ENCODE peak calls at places on chromosomes 4 and X, in four cellular contexts. One of them, this sample, is unnamed. For H3K9me3, the result is how much of the 10 kb centered on the place peaks cover.

GRCh38 chr4:60934896-60935295 is 265.2 kb upstream of the ADGRL3 start:
- DNase-seq in HepG2: no peak
- DNase-seq in GM12878: no peak
- DNase-seq in H1: no peak
- DNase-seq in this sample: no peak

GRCh38 chrX:46376246-46376885 is 168.9 kb downstream of the ZNF674 start:
- DNase-seq in HepG2: peak
- DNase-seq in H1: no peak
- DNase-seq in GM12878: no peak
- DNase-seq in this sample: peak

GRCh38 chr4:148716361-148717063 is 274.3 kb upstream of the NR3C2 start:
- DNase-seq in HepG2: no peak
- DNase-seq in GM12878: no peak
- DNase-seq in H1: no peak
- DNase-seq in this sample: peak

GRCh38 chr4:140300271-140300970 is 73.0 kb upstream of the SCOC start:
- DNase-seq in GM12878: no peak
- DNase-seq in HepG2: no peak
- DNase-seq in H1: peak
- DNase-seq in this sample: no peak

GRCh38 chr4:18342847-18343246 is 321.3 kb upstream of the LCORL start:
- DNase-seq in GM12878: no peak
- DNase-seq in HepG2: no peak
- DNase-seq in H1: no peak
- DNase-seq in this sample: no peak

GRCh38 chr4:5784960-5785611 is 74.1 kb downstream of the EVC start:
- DNase-seq in GM12878: no peak
- DNase-seq in HepG2: no peak
- DNase-seq in H1: peak
- DNase-seq in this sample: no peak

GRCh38 chr4:32440391-32440790 is 1720.2 kb downstream of the PCDH7 start:
- DNase-seq in GM12878: no peak
- DNase-seq in HepG2: no peak
- DNase-seq in H1: no peak
- DNase-seq in this sample: no peak

GRCh38 chr4:110352670-110353442 is 123.1 kb upstream of the ENPEP start:
- DNase-seq in HepG2: no peak
- DNase-seq in GM12878: no peak
- DNase-seq in H1: no peak
- DNase-seq in this sample: no peak

GRCh38 chrX:72360326-72360725 is 54.6 kb upstream of the CITED1 start:
- DNase-seq in HepG2: no peak
- DNase-seq in H1: no peak
- DNase-seq in GM12878: no peak
- DNase-seq in this sample: no peak

GRCh38 chr4:144579411-144580020 is 66.4 kb upstream of the HHIP start:
- DNase-seq in HepG2: no peak
- DNase-seq in H1: no peak
- DNase-seq in GM12878: no peak
- DNase-seq in this sample: no peak

GRCh38 chrX:25012793-25013592 is 2.8 kb downstream of the ARX start:
- DNase-seq in H1: no peak
- DNase-seq in HepG2: no peak
- DNase-seq in GM12878: no peak
- DNase-seq in this sample: no peak

GRCh38 chrX:148457279-148457678 is 43.1 kb upstream of the AFF2 start:
- DNase-seq in GM12878: no peak
- DNase-seq in HepG2: no peak
- DNase-seq in H1: no peak
- DNase-seq in this sample: no peak

GRCh38 chr4:63620271-63620670 is 789.0 kb downstream of the TECRL start:
- DNase-seq in GM12878: no peak
- DNase-seq in HepG2: no peak
- DNase-seq in H1: no peak
- DNase-seq in this sample: no peak

GRCh38 chrX:54978448-54978847 is 15.5 kb downstream of the PFKFB1 start:
- DNase-seq in GM12878: no peak
- DNase-seq in HepG2: peak
- DNase-seq in H1: no peak
- DNase-seq in this sample: no peak

GRCh38 chr4:88318751-88319350 is 34.5 kb upstream of the PPM1K start:
- DNase-seq in HepG2: no peak
- DNase-seq in GM12878: no peak
- DNase-seq in H1: peak
- DNase-seq in this sample: no peak

GRCh38 chr4:3473251-3473942 is 10.3 kb downstream of the DOK7 start:
- DNase-seq in GM12878: no peak
- DNase-seq in HepG2: no peak
- DNase-seq in H1: no peak
- DNase-seq in this sample: no peak

GRCh38 chr4:171433674-171434073 is 379.5 kb upstream of the GALNTL6 start:
- DNase-seq in HepG2: no peak
- DNase-seq in GM12878: no peak
- DNase-seq in H1: no peak
- DNase-seq in this sample: no peak

GRCh38 chr4:72394264-72394663 is 174.8 kb downstream of the ADAMTS3 start:
- DNase-seq in HepG2: no peak
- DNase-seq in H1: no peak
- DNase-seq in GM12878: no peak
- DNase-seq in this sample: peak

GRCh38 chrX:53631156-53631555 is 55.4 kb downstream of the HUWE1 start:
- DNase-seq in GM12878: no peak
- DNase-seq in H1: no peak
- DNase-seq in HepG2: no peak
- DNase-seq in this sample: no peak

GRCh38 chr4:20195071-20195885 is 56.4 kb upstream of the SLIT2 start:
- DNase-seq in GM12878: no peak
- DNase-seq in H1: no peak
- DNase-seq in HepG2: no peak
- DNase-seq in this sample: no peak

GRCh38 chr4:182923376-182923775 is 6.2 kb upstream of the DCTD start:
- DNase-seq in H1: no peak
- DNase-seq in HepG2: no peak
- DNase-seq in GM12878: no peak
- DNase-seq in this sample: no peak

GRCh38 chr4:96912731-96913130 is 1072.8 kb downstream of the PDHA2 start:
- DNase-seq in HepG2: no peak
- DNase-seq in GM12878: no peak
- DNase-seq in H1: no peak
- DNase-seq in this sample: no peak

GRCh38 chr4:654526-654845 is 19.6 kb downstream of the ATP5ME start:
- DNase-seq in HepG2: no peak
- DNase-seq in H1: no peak
- DNase-seq in GM12878: no peak
- DNase-seq in this sample: no peak

GRCh38 chrX:9285342-9285771 is 179.5 kb upstream of the TBL1X start:
- DNase-seq in HepG2: no peak
- DNase-seq in H1: no peak
- DNase-seq in GM12878: no peak
- DNase-seq in this sample: no peak

GRCh38 chrX:120302434-120302833 is 8.8 kb downstream of the TMEM255A start:
- DNase-seq in H1: no peak
- DNase-seq in GM12878: peak
- DNase-seq in HepG2: no peak
- DNase-seq in this sample: peak

GRCh38 chrX:79263550-79263949 is 103.6 kb downstream of the ITM2A start:
- DNase-seq in H1: no peak
- DNase-seq in GM12878: no peak
- DNase-seq in HepG2: no peak
- DNase-seq in this sample: no peak

GRCh38 chr4:123744664-123745290 is 348.2 kb downstream of the SPRY1 start:
- DNase-seq in HepG2: peak
- DNase-seq in H1: no peak
- DNase-seq in GM12878: no peak
- DNase-seq in this sample: no peak

GRCh38 chr4:89482248-89482647 is 174.6 kb upstream of the GPRIN3 start:
- DNase-seq in H1: no peak
- DNase-seq in GM12878: no peak
- DNase-seq in HepG2: peak
- DNase-seq in this sample: peak

GRCh38 chr4:75948822-75949444 is 8.1 kb upstream of the NAAA start:
- DNase-seq in HepG2: no peak
- DNase-seq in H1: no peak
- DNase-seq in GM12878: no peak
- DNase-seq in this sample: no peak

GRCh38 chr4:75953509-75953908 is 12.7 kb upstream of the NAAA start:
- DNase-seq in H1: no peak
- DNase-seq in GM12878: no peak
- DNase-seq in HepG2: no peak
- DNase-seq in this sample: no peak

GRCh38 chr4:75950416-75950815 is 9.6 kb upstream of the NAAA start:
- DNase-seq in HepG2: no peak
- DNase-seq in H1: no peak
- DNase-seq in GM12878: no peak
- DNase-seq in this sample: no peak
- TF ChIP-seq SUZ12 in HepG2: no peak
- TF ChIP-seq SUZ12 in H1: no peak
- TF ChIP-seq SUZ12 in GM12878: no peak
- TF ChIP-seq SUZ12 in this sample: no peak

DNA sequence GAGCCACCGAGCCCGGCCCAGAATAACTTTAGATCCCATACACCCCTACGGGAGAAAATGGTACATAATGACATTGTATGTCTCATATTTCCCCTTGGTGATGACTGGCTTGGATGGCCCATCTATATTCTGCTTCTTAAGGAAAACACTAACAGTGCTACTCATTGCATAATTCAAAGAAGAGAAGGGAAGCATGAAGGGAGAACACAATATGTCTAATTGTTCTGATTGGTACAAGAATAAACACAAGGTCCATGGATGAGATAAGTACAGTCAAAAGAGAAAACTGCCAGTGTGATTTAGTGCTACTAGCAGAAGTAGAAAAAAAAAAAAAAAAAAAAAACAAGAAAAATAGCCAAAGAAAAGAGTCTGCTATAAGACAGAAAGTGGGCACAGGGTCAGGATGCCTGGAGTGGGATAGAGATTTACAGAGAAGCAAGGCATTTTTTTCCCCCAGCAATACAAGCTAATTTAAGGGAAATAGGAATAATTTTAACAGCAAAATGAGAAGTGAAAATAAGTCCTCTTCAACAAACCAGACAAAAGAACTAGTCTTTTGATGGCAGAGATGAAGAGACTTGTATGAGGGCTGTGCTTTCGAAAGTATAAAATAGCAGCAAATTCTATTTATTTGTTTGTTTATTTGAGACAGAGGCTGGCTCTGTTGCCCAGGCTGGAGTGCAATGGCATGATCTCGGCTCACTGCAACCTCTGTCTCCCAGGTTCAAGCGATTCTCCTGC is 96.5 kb upstream of the MAP3K15 start:
- DNase-seq in HepG2: no peak
- DNase-seq in GM12878: no peak
- DNase-seq in H1: no peak
- DNase-seq in this sample: no peak
- H3K9me3 ChIP-seq in HepG2: under half
- H3K9me3 ChIP-seq in GM12878: under half
- H3K9me3 ChIP-seq in H1: under half
- H3K9me3 ChIP-seq in this sample: under half

DNA sequence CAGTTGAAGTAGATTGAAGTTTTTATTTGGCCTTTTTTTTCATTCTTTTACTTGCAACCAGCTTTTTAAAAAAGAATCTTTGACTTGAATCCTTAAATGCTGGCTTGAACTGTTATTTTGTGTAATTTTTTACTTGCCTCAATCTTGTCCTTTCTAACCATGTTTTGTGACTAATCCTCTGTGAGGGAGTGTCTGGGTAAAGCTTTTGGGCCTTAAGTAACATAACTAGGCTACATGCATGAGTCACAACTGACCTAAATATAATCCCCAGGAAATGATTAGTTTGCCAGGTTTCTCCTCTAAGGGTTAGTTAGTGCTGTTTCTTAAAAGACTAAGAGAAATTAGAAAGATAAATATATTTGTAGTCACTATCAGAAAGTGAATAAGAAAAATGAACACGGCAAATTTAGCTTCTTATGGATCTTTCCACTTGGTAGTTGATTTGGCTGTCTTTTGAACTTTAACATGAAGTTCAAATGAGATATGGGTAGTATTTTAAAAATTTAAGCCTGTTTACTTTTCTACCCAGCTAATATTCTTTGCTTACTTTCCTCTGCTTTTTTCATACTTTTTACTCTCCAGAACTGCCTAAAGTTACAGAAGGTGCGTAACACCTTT is 13.0 kb downstream of the EXOC1 start:
- DNase-seq in HepG2: no peak
- DNase-seq in GM12878: peak
- DNase-seq in H1: no peak
- DNase-seq in this sample: no peak
- H3K4me3 ChIP-seq in HepG2: no peak
- H3K4me3 ChIP-seq in GM12878: no peak
- H3K4me3 ChIP-seq in H1: no peak
- H3K4me3 ChIP-seq in this sample: no peak

DNA sequence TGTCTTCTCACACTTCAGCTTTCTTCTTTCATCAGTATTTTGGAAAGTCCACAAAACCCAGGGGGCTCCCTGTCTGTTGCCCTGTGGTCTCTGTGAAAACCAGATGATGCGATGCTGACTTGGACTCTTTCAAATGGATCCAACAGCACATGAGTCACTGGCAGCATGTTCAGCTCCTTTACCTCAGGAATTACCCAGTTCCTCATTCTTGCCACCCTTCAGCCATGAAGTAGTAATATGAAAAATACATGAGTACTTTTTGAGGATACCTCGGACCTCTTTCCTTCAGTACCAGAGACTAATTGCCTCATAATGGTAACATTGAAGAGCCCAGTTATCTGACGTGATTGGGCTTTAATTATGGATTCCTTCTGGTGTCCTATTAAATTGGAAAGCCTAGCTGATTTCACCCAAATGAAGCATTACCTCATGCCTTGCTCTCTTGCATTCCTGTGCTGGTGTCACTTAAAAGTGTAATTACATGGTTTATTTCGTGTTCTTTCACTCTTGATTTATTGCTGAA is 63.3 kb downstream of the NFKB1 start:
- DNase-seq in GM12878: peak
- DNase-seq in HepG2: no peak
- DNase-seq in H1: no peak
- DNase-seq in this sample: no peak
- TF ChIP-seq SUZ12 in GM12878: no peak
- TF ChIP-seq SUZ12 in HepG2: no peak
- TF ChIP-seq SUZ12 in H1: no peak
- TF ChIP-seq SUZ12 in this sample: no peak

GRCh38 chrX:81890476-81890875 is 688.6 kb downstream of the SH3BGRL start:
- DNase-seq in HepG2: no peak
- DNase-seq in GM12878: no peak
- DNase-seq in H1: no peak
- DNase-seq in this sample: no peak
- H3K9me3 ChIP-seq in HepG2: under half
- H3K9me3 ChIP-seq in GM12878: under half
- H3K9me3 ChIP-seq in H1: under half
- H3K9me3 ChIP-seq in this sample: under half

DNA sequence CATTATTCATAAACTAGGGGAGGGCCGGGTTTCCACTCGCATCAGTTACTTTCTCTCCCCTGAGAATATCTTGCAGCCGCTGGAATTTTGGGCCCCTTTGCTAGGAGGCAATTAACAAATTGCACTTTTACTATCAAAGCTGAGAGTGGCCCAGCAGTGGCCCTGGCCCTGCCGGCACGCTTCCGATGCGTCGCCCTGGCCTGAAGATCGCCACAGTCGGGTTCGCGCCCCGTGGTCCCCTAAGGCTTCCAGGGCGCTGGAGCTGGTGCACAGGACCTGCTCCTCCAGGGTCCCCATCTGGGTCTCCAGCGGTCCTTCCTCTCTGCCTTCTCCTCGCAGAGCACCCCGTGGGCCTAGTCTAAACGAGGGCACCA is 486 bp upstream of the CWH43 start:
- DNase-seq in HepG2: no peak
- DNase-seq in GM12878: no peak
- DNase-seq in H1: no peak
- DNase-seq in this sample: no peak
- H3K4me3 ChIP-seq in HepG2: no peak
- H3K4me3 ChIP-seq in GM12878: no peak
- H3K4me3 ChIP-seq in H1: peak
- H3K4me3 ChIP-seq in this sample: peak

This sample was measured in NT2/D1.